ENCODE peak calls at places on chromosome 18, in five cellular contexts. B is ovary, F is epithelial cell of esophagus, J is colonic mucosa, N is AG04450. K is an unnamed sample.
A peak's percentile ranks its signal among the peaks of the same experiment; 100 is the strongest.

GRCh38 chr18:23183356-23184150 is 48.3 kb downstream of the CABLES1 start:
- DNase-seq in B (no peak), N (peak; percentile 63), J (no peak), F (no peak), K (no peak)

GRCh38 chr18:35827275-35827929 is 145.1 kb upstream of the RMP24 start:
- DNase-seq in F (peak; percentile 79), N (no peak), J (no peak), B (no peak), K (no peak)

GRCh38 chr18:50507120-50507590 is 52.7 kb upstream of the MAPK4 start:
- DNase-seq in F (peak; percentile 57), J (no peak), N (no peak), B (peak; percentile 61), K (no peak)

GRCh38 chr18:33844232-33844631 is 266.2 kb downstream of the ASXL3 start:
- DNase-seq in N (no peak), J (no peak), F (no peak), B (no peak), K (no peak)

GRCh38 chr18:79480171-79480981 is 84.6 kb downstream of the NFATC1 start:
- DNase-seq in N (no peak), B (peak; percentile 28), J (no peak), F (no peak), K (no peak)

GRCh38 chr18:50356036-50356945 is 18.6 kb upstream of the SKA1 start:
- DNase-seq in J (no peak), B (no peak), F (peak; percentile 61), N (no peak), K (peak; percentile 83)

GRCh38 chr18:31294199-31294747 is 23.7 kb upstream of the DSG1 start:
- DNase-seq in J (no peak), F (peak; percentile 89), N (no peak), B (no peak), K (no peak)

GRCh38 chr18:66473882-66474281 is 130.0 kb downstream of the CDH19 start:
- DNase-seq in J (no peak), N (no peak), F (no peak), B (no peak), K (no peak)

GRCh38 chr18:78743078-78743477 is 236.5 kb upstream of the SALL3 start:
- DNase-seq in N (no peak), F (no peak), B (no peak), J (no peak), K (no peak)

GRCh38 chr18:7037470-7037869 is 80.1 kb downstream of the LAMA1 start:
- DNase-seq in F (no peak), B (no peak), J (no peak), N (no peak), K (no peak)
- H3K4me3 ChIP-seq in F (no peak overlapping the region), B (no peak overlapping the region), J (no peak overlapping the region), N (no peak overlapping the region), K (no peak overlapping the region)

DNA sequence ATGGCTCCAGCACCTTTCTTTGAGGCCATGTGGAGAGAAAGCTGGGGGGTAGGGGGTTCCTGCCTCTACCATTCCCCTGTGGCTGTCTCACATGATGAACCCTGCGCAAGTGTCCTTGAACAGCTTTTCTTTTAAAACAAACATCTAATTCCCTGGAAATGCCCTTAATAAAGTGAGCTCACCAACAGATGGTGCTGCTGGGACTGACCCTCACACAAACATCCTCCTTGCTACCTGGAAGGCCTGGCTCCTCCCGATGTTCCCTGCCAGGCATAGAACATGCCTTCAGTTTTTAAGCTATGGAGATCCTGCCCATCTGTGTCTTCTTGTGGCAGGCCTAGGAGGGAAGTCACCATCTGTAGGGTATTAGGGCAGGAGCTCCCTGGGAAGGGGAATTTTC is 60.7 kb upstream of the GATA6 start:
- DNase-seq in F (peak; percentile 17), B (no peak), J (no peak), N (no peak), K (no peak)
- TF ChIP-seq CTCF in F (no peak), B (no peak), J (no peak), N (no peak), K (no peak)

GRCh38 chr18:3713708-3714107 is 263.7 kb downstream of the TGIF1 start:
- DNase-seq in N (no peak), J (no peak), B (no peak), F (no peak), K (no peak)

GRCh38 chr18:3710712-3711269 is 260.8 kb downstream of the TGIF1 start:
- DNase-seq in N (no peak), B (no peak), J (peak; percentile 89), F (no peak), K (no peak)

GRCh38 chr18:3715223-3716080 is 265.5 kb downstream of the TGIF1 start:
- DNase-seq in J (no peak), B (no peak), N (no peak), F (no peak), K (no peak)

GRCh38 chr18:3713166-3713565 is 263.2 kb downstream of the TGIF1 start:
- DNase-seq in F (no peak), N (no peak), B (no peak), J (no peak), K (no peak)

GRCh38 chr18:3712485-3712884 is 262.5 kb downstream of the TGIF1 start:
- DNase-seq in F (no peak), B (no peak), N (no peak), J (no peak), K (no peak)
- H3K4me3 ChIP-seq in F (no peak overlapping the region), B (no peak overlapping the region), N (no peak overlapping the region), J (no peak overlapping the region), K (no peak overlapping the region)

DNA sequence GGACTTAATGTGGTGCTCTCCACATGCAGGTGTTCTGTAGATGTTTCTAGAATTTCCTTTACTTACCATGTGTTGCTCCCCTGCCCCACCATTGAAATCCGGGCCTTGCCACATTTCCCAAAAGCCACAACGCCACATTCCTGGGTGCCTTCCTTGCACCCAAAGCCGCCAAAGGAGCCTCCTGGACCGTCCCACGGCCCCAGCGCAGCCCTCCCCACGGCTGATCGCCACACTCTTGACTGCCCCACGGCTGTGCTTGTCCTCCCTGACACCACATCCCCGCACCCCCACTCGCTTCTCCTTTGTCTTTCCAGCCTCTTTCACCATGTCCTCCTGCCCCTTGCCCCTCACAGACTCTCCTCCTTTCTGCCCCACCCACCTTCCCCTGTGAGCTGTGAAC is 40.2 kb upstream of the CHMP1B start:
- DNase-seq in J (no peak), F (no peak), N (no peak), B (no peak), K (no peak)
- TF ChIP-seq CTCF in J (no peak), F (no peak), N (no peak), B (no peak), K (no peak)